ENCODE peak calls at places on chromosome 15, in nine cellular contexts. One of them, this sample, is unnamed.

GRCh38 chr15:29208352-29208751 is 61.3 kb downstream of the NSMCE3 start:
- DNase-seq in GM04504: no peak
- DNase-seq in ELF-1: no peak
- DNase-seq in DMS153: peak; percentile 4
- DNase-seq in stimulated activated CD8-positive, alpha-beta memory T cell treated with anti-CD3 and anti-CD28 coated beads, Interleukin-4, amount 100 ng/mL, for 1 hour: no peak
- DNase-seq in occipital lobe: no peak
- DNase-seq in nephron progenitor cell: peak; percentile 36
- DNase-seq in HT-29: peak; percentile 4
- DNase-seq in NCI-H524: peak; percentile 15
- DNase-seq in this sample: no peak

GRCh38 chr15:31278056-31278445 is 48.6 kb upstream of the KLF13 start:
- DNase-seq in DMS153: no peak
- DNase-seq in occipital lobe: no peak
- DNase-seq in NCI-H524: no peak
- DNase-seq in HT-29: no peak
- DNase-seq in GM04504: no peak
- DNase-seq in ELF-1: peak; percentile 37
- DNase-seq in nephron progenitor cell: no peak
- DNase-seq in stimulated activated CD8-positive, alpha-beta memory T cell treated with anti-CD3 and anti-CD28 coated beads, Interleukin-4, amount 100 ng/mL, for 1 hour: no peak
- DNase-seq in this sample: no peak

GRCh38 chr15:32657198-32657886 is 15.8 kb downstream of the SCG5 start:
- DNase-seq in GM04504: no peak
- DNase-seq in DMS153: no peak
- DNase-seq in nephron progenitor cell: no peak
- DNase-seq in ELF-1: no peak
- DNase-seq in HT-29: peak; percentile 54
- DNase-seq in NCI-H524: no peak
- DNase-seq in occipital lobe: no peak
- DNase-seq in stimulated activated CD8-positive, alpha-beta memory T cell treated with anti-CD3 and anti-CD28 coated beads, Interleukin-4, amount 100 ng/mL, for 1 hour: no peak
- DNase-seq in this sample: no peak

GRCh38 chr15:66138096-66138783 is 115.3 kb downstream of the MEGF11 start:
- DNase-seq in NCI-H524: peak; percentile 59
- DNase-seq in nephron progenitor cell: no peak
- DNase-seq in GM04504: no peak
- DNase-seq in stimulated activated CD8-positive, alpha-beta memory T cell treated with anti-CD3 and anti-CD28 coated beads, Interleukin-4, amount 100 ng/mL, for 1 hour: no peak
- DNase-seq in ELF-1: no peak
- DNase-seq in DMS153: no peak
- DNase-seq in occipital lobe: no peak
- DNase-seq in HT-29: no peak
- DNase-seq in this sample: no peak

GRCh38 chr15:29220852-29221251 is 48.8 kb downstream of the NSMCE3 start:
- DNase-seq in nephron progenitor cell: no peak
- DNase-seq in GM04504: no peak
- DNase-seq in ELF-1: no peak
- DNase-seq in stimulated activated CD8-positive, alpha-beta memory T cell treated with anti-CD3 and anti-CD28 coated beads, Interleukin-4, amount 100 ng/mL, for 1 hour: no peak
- DNase-seq in occipital lobe: peak; percentile 23
- DNase-seq in DMS153: no peak
- DNase-seq in HT-29: no peak
- DNase-seq in NCI-H524: no peak
- DNase-seq in this sample: no peak

GRCh38 chr15:94523873-94524272 is 292.5 kb downstream of the MCTP2 start:
- DNase-seq in occipital lobe: no peak
- DNase-seq in HT-29: no peak
- DNase-seq in nephron progenitor cell: peak; percentile 8
- DNase-seq in DMS153: no peak
- DNase-seq in ELF-1: peak; percentile 32
- DNase-seq in GM04504: no peak
- DNase-seq in stimulated activated CD8-positive, alpha-beta memory T cell treated with anti-CD3 and anti-CD28 coated beads, Interleukin-4, amount 100 ng/mL, for 1 hour: no peak
- DNase-seq in NCI-H524: no peak
- DNase-seq in this sample: no peak

GRCh38 chr15:39499151-39499550 is 81.7 kb upstream of the THBS1 start:
- DNase-seq in ELF-1: no peak
- DNase-seq in nephron progenitor cell: no peak
- DNase-seq in NCI-H524: no peak
- DNase-seq in occipital lobe: no peak
- DNase-seq in GM04504: no peak
- DNase-seq in HT-29: no peak
- DNase-seq in stimulated activated CD8-positive, alpha-beta memory T cell treated with anti-CD3 and anti-CD28 coated beads, Interleukin-4, amount 100 ng/mL, for 1 hour: no peak
- DNase-seq in DMS153: no peak
- DNase-seq in this sample: no peak

GRCh38 chr15:58165661-58166060 is 27.5 kb downstream of the AQP9 start:
- DNase-seq in stimulated activated CD8-positive, alpha-beta memory T cell treated with anti-CD3 and anti-CD28 coated beads, Interleukin-4, amount 100 ng/mL, for 1 hour: no peak
- DNase-seq in ELF-1: no peak
- DNase-seq in NCI-H524: no peak
- DNase-seq in nephron progenitor cell: no peak
- DNase-seq in GM04504: no peak
- DNase-seq in HT-29: no peak
- DNase-seq in DMS153: no peak
- DNase-seq in occipital lobe: no peak
- DNase-seq in this sample: no peak

GRCh38 chr15:77591960-77592613 is 40.6 kb downstream of the LINGO1 start:
- DNase-seq in GM04504: no peak
- DNase-seq in NCI-H524: no peak
- DNase-seq in stimulated activated CD8-positive, alpha-beta memory T cell treated with anti-CD3 and anti-CD28 coated beads, Interleukin-4, amount 100 ng/mL, for 1 hour: no peak
- DNase-seq in occipital lobe: no peak
- DNase-seq in HT-29: no peak
- DNase-seq in DMS153: no peak
- DNase-seq in ELF-1: no peak
- DNase-seq in nephron progenitor cell: no peak
- DNase-seq in this sample: no peak

GRCh38 chr15:69414702-69415161 is 583 bp downstream of the KIF23 start:
- DNase-seq in ELF-1: peak; percentile 74
- DNase-seq in NCI-H524: no peak
- DNase-seq in GM04504: peak; percentile 74
- DNase-seq in DMS153: no peak
- DNase-seq in nephron progenitor cell: peak; percentile 67
- DNase-seq in HT-29: peak; percentile 82
- DNase-seq in stimulated activated CD8-positive, alpha-beta memory T cell treated with anti-CD3 and anti-CD28 coated beads, Interleukin-4, amount 100 ng/mL, for 1 hour: no peak
- DNase-seq in occipital lobe: no peak
- DNase-seq in this sample: peak; percentile 72

GRCh38 chr15:92205255-92205739 is 188.4 kb upstream of the ST8SIA2 start:
- DNase-seq in NCI-H524: no peak
- DNase-seq in stimulated activated CD8-positive, alpha-beta memory T cell treated with anti-CD3 and anti-CD28 coated beads, Interleukin-4, amount 100 ng/mL, for 1 hour: no peak
- DNase-seq in ELF-1: peak; percentile 75
- DNase-seq in occipital lobe: no peak
- DNase-seq in GM04504: no peak
- DNase-seq in nephron progenitor cell: no peak
- DNase-seq in HT-29: peak; percentile 50
- DNase-seq in DMS153: no peak
- DNase-seq in this sample: no peak

GRCh38 chr15:61421470-61421869 is 192.4 kb upstream of the RORA start:
- DNase-seq in NCI-H524: no peak
- DNase-seq in GM04504: no peak
- DNase-seq in ELF-1: no peak
- DNase-seq in nephron progenitor cell: no peak
- DNase-seq in stimulated activated CD8-positive, alpha-beta memory T cell treated with anti-CD3 and anti-CD28 coated beads, Interleukin-4, amount 100 ng/mL, for 1 hour: no peak
- DNase-seq in DMS153: no peak
- DNase-seq in HT-29: no peak
- DNase-seq in occipital lobe: no peak
- DNase-seq in this sample: no peak

GRCh38 chr15:98905981-98906711 is 101.4 kb downstream of the PGPEP1L start:
- DNase-seq in DMS153: no peak
- DNase-seq in stimulated activated CD8-positive, alpha-beta memory T cell treated with anti-CD3 and anti-CD28 coated beads, Interleukin-4, amount 100 ng/mL, for 1 hour: no peak
- DNase-seq in occipital lobe: no peak
- DNase-seq in nephron progenitor cell: no peak
- DNase-seq in GM04504: no peak
- DNase-seq in NCI-H524: no peak
- DNase-seq in ELF-1: no peak
- DNase-seq in HT-29: no peak
- DNase-seq in this sample: no peak

GRCh38 chr15:62756326-62756994 is 286.1 kb upstream of the TPM1 start:
- DNase-seq in GM04504: no peak
- DNase-seq in HT-29: no peak
- DNase-seq in DMS153: no peak
- DNase-seq in occipital lobe: peak; percentile 22
- DNase-seq in stimulated activated CD8-positive, alpha-beta memory T cell treated with anti-CD3 and anti-CD28 coated beads, Interleukin-4, amount 100 ng/mL, for 1 hour: no peak
- DNase-seq in NCI-H524: no peak
- DNase-seq in nephron progenitor cell: no peak
- DNase-seq in ELF-1: no peak
- DNase-seq in this sample: no peak

GRCh38 chr15:75646944-75647364 is 758 bp upstream of the SNX33 start:
- DNase-seq in HT-29: peak; percentile 64
- DNase-seq in ELF-1: peak; percentile 40
- DNase-seq in occipital lobe: no peak
- DNase-seq in nephron progenitor cell: peak; percentile 37
- DNase-seq in stimulated activated CD8-positive, alpha-beta memory T cell treated with anti-CD3 and anti-CD28 coated beads, Interleukin-4, amount 100 ng/mL, for 1 hour: no peak
- DNase-seq in NCI-H524: no peak
- DNase-seq in DMS153: no peak
- DNase-seq in GM04504: no peak
- DNase-seq in this sample: no peak

GRCh38 chr15:56236197-56236596 is 7.5 kb downstream of the RFX7 start:
- DNase-seq in DMS153: no peak
- DNase-seq in nephron progenitor cell: no peak
- DNase-seq in occipital lobe: no peak
- DNase-seq in GM04504: no peak
- DNase-seq in stimulated activated CD8-positive, alpha-beta memory T cell treated with anti-CD3 and anti-CD28 coated beads, Interleukin-4, amount 100 ng/mL, for 1 hour: no peak
- DNase-seq in ELF-1: no peak
- DNase-seq in NCI-H524: no peak
- DNase-seq in HT-29: no peak
- DNase-seq in this sample: no peak

GRCh38 chr15:96409231-96410138 is 79.0 kb downstream of the NR2F2 start:
- DNase-seq in nephron progenitor cell: peak; percentile 53
- DNase-seq in ELF-1: peak; percentile 39
- DNase-seq in DMS153: no peak
- DNase-seq in stimulated activated CD8-positive, alpha-beta memory T cell treated with anti-CD3 and anti-CD28 coated beads, Interleukin-4, amount 100 ng/mL, for 1 hour: no peak
- DNase-seq in occipital lobe: no peak
- DNase-seq in NCI-H524: peak; percentile 29
- DNase-seq in HT-29: no peak
- DNase-seq in GM04504: no peak
- DNase-seq in this sample: no peak

GRCh38 chr15:38226867-38227266 is 25.8 kb upstream of the SPRED1 start:
- DNase-seq in HT-29: peak; percentile 93
- DNase-seq in ELF-1: no peak
- DNase-seq in DMS153: peak; percentile 55
- DNase-seq in nephron progenitor cell: no peak
- DNase-seq in NCI-H524: no peak
- DNase-seq in occipital lobe: peak; percentile 51
- DNase-seq in stimulated activated CD8-positive, alpha-beta memory T cell treated with anti-CD3 and anti-CD28 coated beads, Interleukin-4, amount 100 ng/mL, for 1 hour: no peak
- DNase-seq in GM04504: peak; percentile 67
- DNase-seq in this sample: peak; percentile 61

GRCh38 chr15:67127925-67128324 is 62.5 kb downstream of the SMAD3 start:
- DNase-seq in stimulated activated CD8-positive, alpha-beta memory T cell treated with anti-CD3 and anti-CD28 coated beads, Interleukin-4, amount 100 ng/mL, for 1 hour: no peak
- DNase-seq in NCI-H524: no peak
- DNase-seq in occipital lobe: no peak
- DNase-seq in DMS153: no peak
- DNase-seq in nephron progenitor cell: no peak
- DNase-seq in HT-29: peak; percentile 39
- DNase-seq in GM04504: peak; percentile 98
- DNase-seq in ELF-1: no peak
- DNase-seq in this sample: peak; percentile 97

GRCh38 chr15:48016865-48017264 is 103.9 kb upstream of the SLC24A5 start:
- DNase-seq in nephron progenitor cell: no peak
- DNase-seq in ELF-1: no peak
- DNase-seq in GM04504: no peak
- DNase-seq in occipital lobe: no peak
- DNase-seq in DMS153: no peak
- DNase-seq in stimulated activated CD8-positive, alpha-beta memory T cell treated with anti-CD3 and anti-CD28 coated beads, Interleukin-4, amount 100 ng/mL, for 1 hour: no peak
- DNase-seq in NCI-H524: no peak
- DNase-seq in HT-29: no peak
- DNase-seq in this sample: no peak

GRCh38 chr15:94059188-94059587 is 172.2 kb upstream of the MCTP2 start:
- DNase-seq in HT-29: no peak
- DNase-seq in stimulated activated CD8-positive, alpha-beta memory T cell treated with anti-CD3 and anti-CD28 coated beads, Interleukin-4, amount 100 ng/mL, for 1 hour: no peak
- DNase-seq in nephron progenitor cell: no peak
- DNase-seq in DMS153: no peak
- DNase-seq in NCI-H524: no peak
- DNase-seq in occipital lobe: no peak
- DNase-seq in ELF-1: no peak
- DNase-seq in GM04504: no peak
- DNase-seq in this sample: no peak

GRCh38 chr15:73856458-73857192 is 16.7 kb upstream of the TBC1D21 start:
- DNase-seq in occipital lobe: no peak
- DNase-seq in DMS153: peak; percentile 5
- DNase-seq in NCI-H524: peak; percentile 74
- DNase-seq in stimulated activated CD8-positive, alpha-beta memory T cell treated with anti-CD3 and anti-CD28 coated beads, Interleukin-4, amount 100 ng/mL, for 1 hour: no peak
- DNase-seq in HT-29: no peak
- DNase-seq in GM04504: no peak
- DNase-seq in nephron progenitor cell: no peak
- DNase-seq in ELF-1: peak; percentile 56
- DNase-seq in this sample: no peak

This sample was measured in stromal cell of bone marrow.